ENCODE peak calls at places on chromosomes 12 and 14, in ten cellular contexts. S is activated CD4-positive, alpha-beta T cell treated with anti-CD3 and anti-CD28 coated beads, Interleukin-2, amount 50 U/mL, for 24 hours; A is EL; R is HL-60; H is stimulated activated CD4-positive, alpha-beta T cell treated with anti-CD3 and anti-CD28 coated beads, Interleukin-1b, Interleukin-23, amount 100 ng/mL, for 1 hour; D is cardiac septum; I is GM12892; Z is cardiac fibroblast; V is NCI-H1105 treated with DMSO at 0.1 percent for 48 hours; J is endothelial cell of umbilical vein. K is an unnamed sample.

GRCh38 chr12:58877243-58877743 is 43.0 kb downstream of the LRIG3 start:
- DNase-seq in S (no peak), A (peak), R (no peak), H (no peak), D (no peak), I (no peak), Z (peak), V (peak), J (no peak), K (no peak)

GRCh38 chr12:75878382-75878720 is 153.2 kb downstream of the PHLDA1 start:
- DNase-seq in S (no peak), A (no peak), R (no peak), H (no peak), D (no peak), I (no peak), Z (peak), V (no peak), J (peak), K (no peak)

GRCh38 chr12:116861331-116861730 is 19.9 kb downstream of the HRK start:
- DNase-seq in S (no peak), A (peak), R (no peak), H (no peak), D (no peak), I (no peak), Z (peak), V (no peak), J (no peak), K (no peak)

GRCh38 chr14:65985976-65986375 is 500.2 kb upstream of the CCDC196 start:
- DNase-seq in S (no peak), A (no peak), R (no peak), H (no peak), D (no peak), I (no peak), Z (no peak), V (no peak), J (no peak), K (no peak)

GRCh38 chr12:108338915-108339657 is at the start of gene CMKLR1:
- DNase-seq in S (no peak), A (no peak), R (no peak), H (no peak), D (peak), I (no peak), Z (no peak), V (no peak), J (no peak), K (no peak)

GRCh38 chr14:90093942-90094595 is 32.3 kb downstream of the KCNK13 start:
- DNase-seq in S (no peak), A (peak), R (peak), H (no peak), D (no peak), I (no peak), Z (peak), V (no peak), J (no peak), K (no peak)

GRCh38 chr12:27554421-27555186 is 30.6 kb downstream of the PPFIBP1 start:
- DNase-seq in S (no peak), A (peak), R (no peak), H (no peak), D (no peak), I (no peak), Z (peak), V (no peak), J (peak), K (no peak)

GRCh38 chr12:124938606-124939427 is 24.4 kb upstream of the UBC start:
- DNase-seq in S (peak), A (peak), R (no peak), H (no peak), D (peak), I (no peak), Z (peak), V (no peak), J (peak), K (no peak)

GRCh38 chr12:75908961-75909699 is 122.4 kb downstream of the PHLDA1 start:
- DNase-seq in S (no peak), A (peak), R (no peak), H (no peak), D (peak), I (no peak), Z (peak), V (peak), J (peak), K (no peak)

GRCh38 chr12:107079172-107080011 is 14.0 kb downstream of the CRY1 start:
- DNase-seq in S (no peak), A (peak), R (no peak), H (no peak), D (no peak), I (no peak), Z (peak), V (no peak), J (peak), K (no peak)